ENCODE peak calls at places on chromosome 20, in ten cellular contexts. P is GM12865, C is pancreas, O is upper lobe of right lung, M is fibroblast of lung, L is fibroblast of mammary gland, R is A549, I is foreskin fibroblast, S is lower leg skin, G is AG09309. D is an unnamed sample.

GRCh38 chr20:25148181-25148981 is 47.1 kb upstream of the ENTPD6 start:
- DNase-seq in G (no peak), O (no peak), R (no peak), P (peak), S (peak), C (peak), I (peak), L (peak), M (peak), D (no peak)

GRCh38 chr20:15494841-15495240 is 1078.4 kb downstream of the KIF16B start:
- DNase-seq in O (no peak), S (no peak), I (no peak), G (no peak), P (no peak), M (no peak), C (no peak), L (no peak), R (no peak), D (no peak)

GRCh38 chr20:48523191-48523757 is 304.5 kb downstream of the PREX1 start:
- DNase-seq in C (no peak), P (peak), O (no peak), G (peak), M (peak), R (peak), S (peak), I (peak), L (peak), D (no peak)

GRCh38 chr20:39670987-39671386 is 708.8 kb downstream of the DHX35 start:
- DNase-seq in C (no peak), M (no peak), G (no peak), R (no peak), O (no peak), I (no peak), L (no peak), S (no peak), P (no peak), D (peak)

GRCh38 chr20:25081065-25081729 is 744 bp downstream of the VSX1 start:
- DNase-seq in M (no peak), S (peak), P (no peak), O (no peak), R (no peak), C (peak), G (no peak), L (no peak), I (no peak), D (no peak)

GRCh38 chr20:48531505-48531904 is 296.3 kb downstream of the PREX1 start:
- DNase-seq in I (no peak), M (peak), C (no peak), R (no peak), S (peak), O (no peak), L (peak), P (no peak), G (no peak), D (no peak)

GRCh38 chr20:49288784-49289696 is 11.2 kb upstream of the ZNFX1 start:
- DNase-seq in S (no peak), P (peak), I (no peak), L (no peak), R (no peak), C (no peak), M (no peak), G (no peak), O (no peak), D (no peak)

GRCh38 chr20:6034134-6034969 is 19.5 kb downstream of the LRRN4 start:
- DNase-seq in I (no peak), O (no peak), R (no peak), L (no peak), M (peak), C (no peak), G (no peak), P (no peak), S (no peak), D (no peak)

GRCh38 chr20:51525241-51526104 is 17.0 kb downstream of the NFATC2 start:
- DNase-seq in G (no peak), I (no peak), M (peak), O (no peak), P (peak), S (no peak), C (no peak), L (no peak), R (no peak), D (peak)

GRCh38 chr20:13186043-13186774 is 34.9 kb upstream of the ISM1 start:
- DNase-seq in O (no peak), S (no peak), M (no peak), R (no peak), C (no peak), G (no peak), L (no peak), P (no peak), I (no peak), D (no peak)

GRCh38 chr20:50191065-50191565 is 485 bp downstream of the CEBPB start:
- DNase-seq in M (no peak), L (peak), R (no peak), I (no peak), G (no peak), P (peak), C (peak), S (peak), O (peak), D (peak)

GRCh38 chr20:61712632-61713031 is 353.0 kb downstream of the TAF4 start:
- DNase-seq in L (no peak), I (no peak), G (no peak), C (no peak), R (no peak), S (no peak), P (no peak), M (no peak), O (no peak), D (no peak)

GRCh38 chr20:2326046-2326445 is 30.2 kb downstream of the TGM3 start:
- DNase-seq in L (no peak), M (no peak), R (no peak), S (no peak), P (no peak), C (no peak), I (no peak), O (no peak), G (no peak), D (no peak)

GRCh38 chr20:56628015-56628872 is 862 bp upstream of the TFAP2C start:
- DNase-seq in G (no peak), R (peak), O (no peak), I (no peak), S (no peak), M (no peak), L (no peak), C (no peak), P (no peak), D (peak)

GRCh38 chr20:21981607-21982344 is 276.3 kb downstream of the PAX1 start:
- DNase-seq in L (peak), I (no peak), P (no peak), C (no peak), G (peak), R (no peak), M (peak), O (no peak), S (no peak), D (no peak)

GRCh38 chr20:4726710-4727391 is 5.1 kb downstream of the PRND start:
- DNase-seq in S (no peak), C (no peak), G (peak), I (peak), M (peak), L (peak), R (no peak), P (peak), O (no peak), D (peak)

GRCh38 chr20:20064303-20064702 is 12.0 kb downstream of the CFAP61 start:
- DNase-seq in R (no peak), C (no peak), G (no peak), I (no peak), M (no peak), O (no peak), P (no peak), L (no peak), S (no peak), D (no peak)

GRCh38 chr20:61259741-61260140 is 7.7 kb downstream of the CDH4 start:
- DNase-seq in L (no peak), S (no peak), O (no peak), C (no peak), P (no peak), R (no peak), G (no peak), M (no peak), I (no peak), D (no peak)

GRCh38 chr20:49762940-49763766 is 49.5 kb upstream of the B4GALT5 start:
- DNase-seq in M (no peak), R (no peak), I (no peak), G (no peak), P (no peak), S (no peak), C (no peak), O (no peak), L (no peak), D (no peak)

GRCh38 chr20:24754691-24755090 is 194.4 kb upstream of the CST7 start:
- DNase-seq in I (no peak), S (peak), C (no peak), R (no peak), O (no peak), L (no peak), P (no peak), G (no peak), M (no peak), D (no peak)

GRCh38 chr20:22582960-22583772 is 1.2 kb downstream of the FOXA2 start:
- DNase-seq in M (no peak), O (peak), C (peak), S (no peak), I (no peak), L (no peak), P (no peak), R (peak), G (no peak), D (no peak)

GRCh38 chr20:40719330-40719729 is 30.3 kb upstream of the MAFB start:
- DNase-seq in P (no peak), R (no peak), S (no peak), M (no peak), L (no peak), O (no peak), G (no peak), I (no peak), C (no peak), D (no peak)

GRCh38 chr20:25399038-25399430 is 8.4 kb upstream of the ABHD12 start:
- DNase-seq in S (no peak), M (peak), L (peak), R (peak), P (peak), C (no peak), I (peak), G (peak), O (no peak), D (no peak)

GRCh38 chr20:7015257-7015656 is 247.8 kb downstream of the BMP2 start:
- DNase-seq in R (no peak), C (no peak), M (no peak), O (no peak), S (no peak), G (no peak), P (no peak), L (no peak), I (no peak), D (no peak)

GRCh38 chr20:44702776-44703175 is 12.4 kb upstream of the CCN5 start:
- DNase-seq in C (no peak), R (no peak), P (peak), O (peak), S (peak), M (peak), G (peak), L (peak), I (peak), D (peak)

GRCh38 chr20:50381771-50382593 is 128.2 kb upstream of the PTPN1 start:
- DNase-seq in S (no peak), O (no peak), R (no peak), C (no peak), M (no peak), P (peak), L (no peak), G (no peak), I (no peak), D (no peak)

GRCh38 chr20:44166477-44166876 is 20.5 kb downstream of the JPH2 start:
- DNase-seq in L (peak), M (peak), P (no peak), R (peak), O (no peak), C (no peak), G (no peak), S (no peak), I (no peak), D (no peak)

GRCh38 chr20:1809611-1810510 is 85.3 kb upstream of the SIRPA start:
- DNase-seq in G (no peak), R (peak), I (peak), P (no peak), O (no peak), C (no peak), L (peak), M (peak), S (peak), D (no peak)

DNA sequence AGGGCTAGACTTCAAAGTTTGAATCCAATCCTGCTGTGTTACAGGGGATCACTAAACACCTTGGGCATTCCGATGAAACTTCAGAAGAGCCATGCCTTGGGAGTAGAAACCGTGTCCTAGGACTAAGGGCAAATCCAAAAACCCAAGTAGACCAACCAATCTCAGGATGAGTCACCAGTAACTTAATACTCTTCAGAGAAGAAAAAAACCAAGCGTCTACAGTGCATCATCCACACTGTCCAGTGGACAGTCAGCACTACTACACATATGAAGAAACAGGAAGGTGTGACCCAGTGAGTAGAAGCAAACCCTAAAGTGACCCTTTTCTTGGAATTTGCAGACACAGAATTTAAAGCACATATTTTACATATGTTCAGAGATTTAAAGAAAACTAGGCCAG is 39.4 kb upstream of the VAPB start:
- DNase-seq in R (peak), P (peak), G (no peak), L (peak), S (no peak), C (no peak), M (peak), O (no peak), I (peak), D (no peak)
- TF ChIP-seq CTCF in R (no peak), P (no peak), G (no peak), L (peak), S (no peak), C (no peak), M (no peak), O (no peak), I (no peak), D (no peak)

DNA sequence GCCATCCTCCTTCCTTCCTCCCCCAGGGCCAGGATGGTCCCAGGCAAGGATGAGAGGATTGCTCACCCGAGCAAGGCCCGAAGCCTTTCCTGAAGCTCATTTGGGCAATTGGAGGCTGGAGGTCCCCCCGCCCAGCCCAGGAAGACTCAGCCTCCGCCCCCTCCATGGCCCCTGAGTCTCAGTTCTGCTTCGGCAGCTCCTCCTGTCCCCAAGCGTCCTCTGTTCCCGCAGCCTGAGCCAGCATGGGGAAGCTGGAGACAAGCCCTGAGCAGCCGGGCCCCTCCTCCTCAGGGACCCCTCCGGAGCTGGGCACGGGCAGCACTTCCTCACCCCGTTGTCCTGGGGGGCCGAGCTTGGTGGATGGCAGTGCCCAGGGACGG is 26.0 kb downstream of the SLC17A9 start:
- DNase-seq in S (no peak), L (no peak), O (no peak), I (no peak), P (no peak), R (no peak), G (no peak), C (no peak), M (no peak), D (no peak)
- H3K4me3 ChIP-seq in S (no peak), L (no peak), O (no peak), I (no peak), P (no peak), R (no peak), G (no peak), C (no peak), M (no peak), D (no peak)

DNA sequence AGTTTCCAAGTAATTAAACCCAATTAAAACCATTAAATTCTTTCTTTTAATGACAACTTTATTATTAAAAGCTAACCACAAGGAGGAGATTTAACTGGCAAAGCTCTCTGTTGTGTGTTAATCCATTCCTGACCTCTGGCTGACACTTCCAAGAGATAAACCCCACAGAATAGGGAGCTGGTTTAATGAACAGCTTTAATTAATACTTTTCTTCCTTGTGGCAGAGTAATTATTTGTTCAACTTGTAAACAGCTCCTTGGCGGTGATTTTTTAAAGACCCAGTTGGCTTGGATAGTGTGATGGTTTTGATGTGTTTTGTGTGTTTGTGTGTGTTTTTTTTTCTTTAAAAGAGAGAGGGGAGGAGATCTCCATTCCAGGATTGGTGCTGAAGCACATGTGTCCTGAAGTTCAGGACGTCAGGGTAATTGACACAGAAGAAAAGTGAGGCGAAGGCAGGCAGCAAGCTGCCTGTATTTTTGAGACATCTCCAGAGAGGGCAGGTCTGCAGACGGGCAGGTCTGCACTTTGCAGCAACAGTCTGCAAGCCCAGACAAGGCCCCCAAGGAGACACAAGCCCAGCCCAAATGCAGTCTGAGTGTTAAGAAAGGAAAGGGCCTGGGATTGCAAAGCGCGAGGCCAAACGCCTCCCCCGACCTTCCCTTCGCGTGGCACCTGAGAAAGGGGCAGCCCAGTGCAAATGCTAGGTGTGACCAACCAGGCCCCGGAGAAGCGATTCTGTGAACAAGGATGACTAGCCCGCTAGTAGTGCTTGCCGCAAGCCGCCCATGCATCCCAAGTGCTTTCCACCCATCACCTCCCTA is 230.7 kb downstream of the ZMYND8 start:
- DNase-seq in C (no peak), P (no peak), I (no peak), M (peak), R (no peak), G (no peak), S (peak), O (no peak), L (peak), D (no peak)
- TF ChIP-seq CTCF in C (no peak), P (no peak), I (no peak), M (no peak), R (no peak), G (no peak), S (no peak), O (no peak), L (no peak), D (no peak)

DNA sequence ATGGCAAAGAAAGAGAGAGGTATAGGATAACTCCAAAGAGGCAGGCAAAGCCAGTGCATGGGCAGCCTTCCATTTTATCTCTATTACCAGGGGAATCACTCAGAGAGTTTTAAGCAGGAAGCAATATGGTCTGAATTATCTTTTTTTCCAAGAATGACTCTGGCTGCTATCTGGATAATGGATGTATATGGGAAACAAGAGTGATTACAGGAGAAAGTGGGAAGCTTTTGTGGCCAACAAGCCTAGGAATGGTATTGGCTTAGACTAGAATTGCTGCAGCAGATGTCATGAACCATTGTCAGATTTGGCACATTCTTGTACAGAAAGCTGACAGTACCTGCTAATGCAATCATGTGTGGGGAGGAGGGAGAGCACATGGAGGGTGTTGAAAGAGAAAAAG is 73.0 kb upstream of the BTBD3 start:
- DNase-seq in G (no peak), I (no peak), O (no peak), R (no peak), C (no peak), S (no peak), P (no peak), M (peak), L (peak), D (no peak)
- H3K4me3 ChIP-seq in G (no peak), I (no peak), O (no peak), R (no peak), C (no peak), S (no peak), P (no peak), M (no peak), L (no peak), D (no peak)

DNA sequence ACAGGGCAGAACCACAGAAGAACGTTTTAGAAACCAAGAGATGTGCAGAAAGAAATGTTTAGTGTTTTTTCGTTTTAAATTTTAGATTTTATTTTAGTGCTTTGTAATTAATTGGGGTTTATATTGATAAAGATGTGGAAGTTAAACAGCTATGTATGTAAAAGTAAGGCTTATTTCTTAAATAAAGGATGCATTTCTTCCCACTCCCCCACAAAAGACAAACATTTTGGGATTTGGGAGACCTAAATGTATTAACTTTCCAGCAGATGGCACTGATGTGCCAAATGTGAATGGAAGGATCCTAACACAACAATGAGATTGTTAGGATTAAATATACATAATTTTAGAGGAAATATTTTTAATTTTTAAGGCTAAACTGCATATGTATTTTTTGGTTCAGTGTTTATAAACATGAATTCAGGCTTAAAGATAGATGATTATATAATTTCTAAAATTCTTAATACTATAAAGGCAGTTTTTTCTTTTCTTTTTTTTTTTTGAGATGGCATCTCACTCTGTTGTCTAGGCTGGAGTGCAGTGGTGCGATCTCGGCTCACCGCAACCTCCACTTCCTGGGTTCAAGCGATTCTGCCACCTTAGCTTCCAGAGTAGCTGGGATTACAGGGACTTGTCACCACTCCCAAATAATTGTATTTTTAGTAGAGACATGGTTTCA is 12.0 kb downstream of the PFDN4 start:
- DNase-seq in R (peak), C (no peak), I (peak), L (peak), S (no peak), G (no peak), M (peak), P (no peak), O (no peak), D (no peak)
- TF ChIP-seq CTCF in R (peak), C (no peak), I (peak), L (peak), S (no peak), G (peak), M (peak), P (peak), O (peak), D (peak)

D was measured in GM06990.